ENCODE peak calls at places on chromosomes 7 and 10, in four cellular contexts. V, X, U and E are unnamed samples.

GRCh38 chr10:25522946-25523608 is 348.3 kb downstream of the GPR158 start:
- DNase-seq in V (no peak), X (peak; percentile 93), U (no peak), E (no peak)

GRCh38 chr7:1219516-1219915 is 13.2 kb upstream of the UNCX start:
- DNase-seq in V (no peak), U (no peak), X (no peak), E (no peak)

GRCh38 chr10:49197171-49197570 is 9.0 kb upstream of the TMEM273 start:
- DNase-seq in X (no peak), V (no peak), U (no peak), E (no peak)

GRCh38 chr7:140342732-140343514 is 55.4 kb downstream of the SLC37A3 start:
- DNase-seq in V (peak; percentile 67), X (peak; percentile 84), U (no peak), E (no peak)

GRCh38 chr10:97919012-97919411 is 69.4 kb downstream of the GOLGA7B start:
- DNase-seq in X (no peak), U (no peak), V (no peak), E (no peak)

GRCh38 chr10:86191166-86191565 is 175.4 kb downstream of the GRID1 start:
- DNase-seq in V (peak; percentile 9), U (no peak), X (no peak), E (no peak)

GRCh38 chr10:490891-491571 is 198.4 kb downstream of the DIP2C start:
- DNase-seq in V (peak; percentile 46), X (no peak), U (no peak), E (no peak)

GRCh38 chr7:132869166-132869861 is 212.6 kb downstream of the CHCHD3 start:
- DNase-seq in U (no peak), V (no peak), X (no peak), E (no peak)

GRCh38 chr7:65302883-65303282 is 70.8 kb upstream of the ZNF92 start:
- DNase-seq in U (no peak), X (no peak), V (no peak), E (no peak)

GRCh38 chr10:113121153-113121552 is 171.1 kb downstream of the TCF7L2 start:
- DNase-seq in X (no peak), U (no peak), V (no peak), E (no peak)

GRCh38 chr7:29281782-29282541 is 87.4 kb downstream of the CHN2 start:
- DNase-seq in U (no peak), V (no peak), X (no peak), E (no peak)

GRCh38 chr7:98833022-98833421 is 36.8 kb downstream of the TMEM130 start:
- DNase-seq in U (no peak), X (no peak), V (no peak), E (no peak)

GRCh38 chr7:114953724-114954123 is 31.8 kb downstream of the MDFIC start:
- DNase-seq in U (no peak), X (no peak), V (no peak), E (no peak)

GRCh38 chr10:97319671-97320479 is 804 bp downstream of the FRAT1 start:
- DNase-seq in V (peak; percentile 88), X (peak; percentile 90), U (peak; percentile 53), E (peak; percentile 6)

GRCh38 chr10:20891338-20891714 is 5.8 kb downstream of the NEBL start:
- DNase-seq in X (no peak), U (no peak), V (no peak), E (no peak)

GRCh38 chr10:130941886-130942285 is 369.6 kb downstream of the TCERG1L start:
- DNase-seq in U (no peak), V (no peak), X (no peak), E (no peak)

GRCh38 chr10:97574374-97575100 is 2.0 kb downstream of the ANKRD2 start:
- DNase-seq in U (no peak), V (peak; percentile 74), X (peak; percentile 66), E (no peak)

GRCh38 chr10:58178811-58179210 is 88.9 kb downstream of the IPMK start:
- DNase-seq in V (no peak), U (no peak), X (no peak), E (no peak)

GRCh38 chr10:92942226-92942625 is 93.9 kb downstream of the EXOC6 start:
- DNase-seq in V (no peak), X (no peak), U (no peak), E (no peak)

GRCh38 chr10:8321990-8322389 is 267.5 kb downstream of the GATA3 start:
- DNase-seq in V (no peak), X (no peak), U (no peak), E (no peak)

GRCh38 chr7:120813546-120813945 is 44.4 kb downstream of the TSPAN12 start:
- DNase-seq in X (no peak), U (no peak), V (no peak), E (no peak)

GRCh38 chr7:139582130-139582650 is 58.7 kb downstream of the CLEC2L start:
- DNase-seq in U (no peak), V (no peak), X (no peak), E (no peak)

GRCh38 chr7:66138994-66139752 is 24.5 kb downstream of the CRCP start:
- DNase-seq in V (no peak), X (no peak), U (no peak), E (no peak)

GRCh38 chr10:43134126-43134905 is 3.9 kb upstream of the CSGALNACT2 start:
- DNase-seq in V (no peak), U (no peak), X (no peak), E (no peak)

GRCh38 chr7:133491846-133492652 is 239.2 kb downstream of the EXOC4 start:
- DNase-seq in V (no peak), X (no peak), U (no peak), E (no peak)

GRCh38 chr7:6654842-6655610 is 17.9 kb downstream of the ZNF316 start:
- DNase-seq in X (peak; percentile 31), U (no peak), V (no peak), E (no peak)

GRCh38 chr10:97532935-97533671 is 34.4 kb downstream of the UBTD1 start:
- DNase-seq in U (no peak), V (no peak), X (peak; percentile 81), E (no peak)

GRCh38 chr7:77740257-77740656 is 44.0 kb downstream of the RSBN1L start:
- DNase-seq in X (no peak), V (no peak), U (no peak), E (no peak)

GRCh38 chr10:101287922-101288638 is 58.8 kb upstream of the LBX1 start:
- DNase-seq in U (no peak), V (no peak), X (peak; percentile 92), E (no peak)

GRCh38 chr10:35409094-35409582 is 72.8 kb downstream of the CCNY start:
- DNase-seq in X (no peak), V (no peak), U (no peak), E (no peak)

GRCh38 chr10:98097611-98098010 is 36.8 kb upstream of the R3HCC1L start:
- DNase-seq in V (no peak), U (no peak), X (no peak), E (no peak)

GRCh38 chr10:128130051-128130450 is 3.8 kb upstream of the MKI67 start:
- DNase-seq in V (no peak), X (no peak), U (no peak), E (no peak)

GRCh38 chr7:115033917-115034459 is 112.1 kb downstream of the MDFIC start:
- DNase-seq in U (no peak), V (no peak), X (no peak), E (no peak)

GRCh38 chr10:87752571-87752970 is 65.5 kb downstream of the ATAD1 start:
- DNase-seq in U (no peak), X (no peak), V (no peak), E (no peak)

GRCh38 chr7:34451923-34452322 is 206.1 kb upstream of the NPSR1 start:
- DNase-seq in V (no peak), U (no peak), X (no peak), E (no peak)

DNA sequence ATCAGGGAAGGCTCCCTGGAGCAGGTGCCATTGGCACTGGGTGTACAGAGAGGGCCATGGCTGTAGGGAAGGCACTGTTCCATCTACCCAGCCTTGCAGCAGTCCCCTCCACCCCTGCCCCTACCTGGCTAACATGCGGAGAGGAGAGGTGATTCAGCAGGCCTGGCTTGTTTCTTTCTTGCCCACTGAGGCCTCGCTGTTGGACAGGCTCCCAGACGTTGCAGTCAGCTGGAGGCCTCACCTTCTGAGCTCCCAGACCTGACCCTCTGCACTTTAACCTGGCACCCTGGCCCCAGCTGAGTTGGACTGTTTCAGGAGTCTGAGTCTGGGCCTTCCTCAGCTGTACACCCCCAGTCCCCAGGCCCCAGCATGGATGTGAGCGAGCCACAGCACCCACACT is 34.9 kb downstream of the UNC5B start:
- DNase-seq in U (no peak), V (peak; percentile 65), X (no peak), E (no peak)
- H3K4me3 ChIP-seq in U (no peak overlapping the region), V (no peak overlapping the region), X (no peak overlapping the region), E (no peak overlapping the region)

DNA sequence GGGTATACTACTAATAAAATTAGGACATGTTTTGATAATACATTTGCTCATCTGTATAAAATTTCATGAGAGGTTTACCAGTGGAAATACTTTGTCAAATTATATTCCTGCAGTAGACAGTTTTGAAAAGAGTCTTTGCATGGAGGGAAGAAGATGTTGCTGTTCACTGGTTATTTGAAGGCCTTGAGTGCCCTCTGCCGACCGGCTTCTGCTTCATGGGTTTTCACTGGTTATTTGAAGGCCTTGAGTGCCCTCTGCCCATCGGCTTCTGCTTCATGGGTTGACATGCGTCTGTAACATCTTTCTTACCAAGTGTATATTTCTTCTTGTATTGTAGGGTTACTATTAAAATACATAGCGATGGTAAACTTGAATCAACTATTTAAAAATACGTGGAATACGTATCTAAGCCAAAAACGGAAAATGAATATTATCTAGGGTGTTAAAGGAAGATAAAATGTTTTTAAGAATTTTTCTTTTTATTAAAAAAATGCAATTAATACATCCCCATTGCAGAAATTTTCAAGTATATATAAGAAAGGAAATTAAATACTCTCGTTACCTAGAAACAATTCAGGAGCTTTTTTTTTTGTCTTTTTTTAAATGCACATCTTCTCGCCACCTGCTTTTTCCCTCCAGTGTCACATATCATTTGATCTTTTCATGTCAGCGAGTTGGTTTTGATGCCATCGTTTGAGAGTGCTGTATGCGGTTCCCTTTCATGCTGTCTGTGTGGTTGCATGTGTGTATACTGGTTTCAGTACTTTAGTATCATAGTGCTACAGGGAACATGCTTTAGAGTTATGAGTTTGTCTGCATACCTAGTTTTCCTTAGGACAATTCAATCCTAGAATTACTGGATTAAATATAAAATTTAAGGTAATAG is 73.4 kb downstream of the SHH start:
- DNase-seq in V (peak; percentile 93), U (peak; percentile 47), X (peak; percentile 88), E (no peak)
- TF ChIP-seq CTCF in V (peak; percentile 65), U (peak; percentile 64), X (peak; percentile 80), E (peak; percentile 65)

GRCh38 chr7:143900230-143900766 is 1.7 kb downstream of the TCAF1 start:
- DNase-seq in U (no peak), V (peak; percentile 73), X (peak; percentile 60), E (no peak)
- H3K4me3 ChIP-seq in U (no peak overlapping the region), V (no peak overlapping the region), X (peak overlapping the region; percentile 94), E (no peak overlapping the region)

DNA sequence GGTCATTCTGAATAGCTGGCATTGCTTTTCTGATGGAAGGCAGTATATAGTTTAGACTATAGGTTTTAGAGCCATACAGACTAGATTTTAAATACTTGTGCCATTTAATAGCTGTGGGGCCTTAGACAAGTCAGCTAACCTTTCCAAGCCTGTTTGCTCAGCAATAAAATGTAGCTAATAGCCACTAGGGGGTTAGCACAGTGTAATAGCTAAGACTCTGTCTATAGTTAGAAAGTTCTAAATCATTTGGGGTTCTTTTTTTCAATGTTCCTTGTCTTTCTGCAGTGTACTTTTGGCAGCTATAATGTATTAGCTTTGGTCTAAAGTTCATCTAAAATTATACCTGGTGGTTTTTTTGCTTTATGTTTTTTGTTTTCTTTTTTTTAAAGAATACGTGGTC is 7.5 kb upstream of the KIFBP start:
- DNase-seq in V (no peak), X (no peak), U (no peak), E (no peak)
- TF ChIP-seq CTCF in V (no peak), X (peak; percentile 64), U (no peak), E (no peak)

GRCh38 chr7:35729966-35730345 is 35.0 kb upstream of the HERPUD2 start:
- DNase-seq in X (no peak), U (no peak), V (no peak), E (no peak)
- H3K4me3 ChIP-seq in X (no peak overlapping the region), U (no peak overlapping the region), V (no peak overlapping the region), E (no peak overlapping the region)